ENCODE peak calls at places on chromosomes 5 and 9, in eight cellular contexts. G is stomach, J is tibial artery, E is tibial nerve, O is GM12878, U is aorta, H is left lung, P is psoas muscle. B is an unnamed sample. For H3K4me1, the result is how much of the 10 kb centered on the place peaks cover.

GRCh38 chr5:68382640-68383039 is 167.1 kb downstream of the PIK3R1 start:
- DNase-seq in J (peak), U (no peak), H (no peak), P (no peak), G (no peak), O (no peak), E (no peak), B (peak)

GRCh38 chr5:36444582-36444999 is 142.9 kb upstream of the RANBP3L start:
- DNase-seq in P (no peak), O (no peak), U (peak), E (peak), G (peak), J (peak), H (peak), B (no peak)

GRCh38 chr5:133983674-133984073 is 15.2 kb upstream of the C5orf15 start:
- DNase-seq in E (no peak), J (no peak), G (no peak), P (no peak), H (no peak), O (no peak), U (no peak), B (no peak)

GRCh38 chr5:83974151-83974822 is 253.6 kb upstream of the HAPLN1 start:
- DNase-seq in H (no peak), U (no peak), E (no peak), P (no peak), G (no peak), O (no peak), J (no peak), B (no peak)

GRCh38 chr9:70283848-70284247 is 25.1 kb downstream of the SMC5 start:
- DNase-seq in P (no peak), U (no peak), E (no peak), J (no peak), H (no peak), O (no peak), G (no peak), B (no peak)

GRCh38 chr5:93307557-93307956 is 273.5 kb downstream of the NR2F1-AS1 start:
- DNase-seq in O (no peak), G (no peak), E (no peak), H (no peak), U (no peak), P (no peak), J (no peak), B (no peak)

GRCh38 chr9:6922680-6923079 is 164.9 kb downstream of the KDM4C start:
- DNase-seq in O (no peak), U (no peak), G (no peak), H (no peak), E (no peak), P (no peak), J (no peak), B (no peak)

GRCh38 chr5:145911164-145911563 is 25.2 kb upstream of the SH3RF2 start:
- DNase-seq in P (no peak), G (no peak), O (no peak), H (no peak), U (no peak), J (no peak), E (no peak), B (no peak)

GRCh38 chr9:133731876-133732321 is 6.3 kb downstream of the SARDH start:
- DNase-seq in G (peak), H (no peak), O (no peak), E (no peak), J (no peak), U (peak), P (peak), B (peak)

GRCh38 chr5:83433891-83434290 is 37.7 kb upstream of the VCAN start:
- DNase-seq in G (no peak), E (no peak), O (no peak), P (no peak), H (no peak), J (no peak), U (no peak), B (no peak)

GRCh38 chr5:73282923-73283322 is 109.9 kb downstream of the TMEM174 start:
- DNase-seq in E (no peak), G (peak), H (no peak), P (no peak), O (no peak), J (no peak), U (no peak), B (no peak)

GRCh38 chr5:17127743-17128231 is 89.6 kb upstream of the BASP1 start:
- DNase-seq in P (no peak), E (no peak), J (no peak), U (no peak), H (no peak), G (no peak), O (no peak), B (no peak)

GRCh38 chr9:117224676-117225075 is 190.2 kb downstream of the ASTN2 start:
- DNase-seq in H (no peak), J (no peak), O (no peak), E (no peak), P (no peak), G (no peak), U (no peak), B (no peak)

GRCh38 chr9:26261503-26262330 is 583.5 kb upstream of the TUSC1 start:
- DNase-seq in G (no peak), J (no peak), O (no peak), H (no peak), E (no peak), U (no peak), P (no peak), B (no peak)

GRCh38 chr5:87828545-87829213 is 415.9 kb upstream of the CCNH start:
- DNase-seq in E (no peak), O (no peak), J (no peak), H (no peak), U (no peak), P (no peak), G (no peak), B (no peak)

GRCh38 chr5:76404694-76405306 is 1.7 kb downstream of the IQGAP2 start:
- DNase-seq in P (no peak), G (no peak), H (no peak), U (no peak), O (no peak), E (no peak), J (no peak), B (no peak)

GRCh38 chr9:129597355-129598088 is 23.4 kb downstream of the C9orf50 start:
- DNase-seq in H (peak), O (no peak), G (peak), E (no peak), J (peak), U (peak), P (peak), B (peak)

GRCh38 chr5:2642684-2643325 is 108.7 kb downstream of the IRX2 start:
- DNase-seq in G (no peak), H (no peak), O (no peak), P (no peak), E (no peak), U (no peak), J (no peak), B (no peak)

GRCh38 chr5:103840600-103840999 is 278.0 kb upstream of the NUDT12 start:
- DNase-seq in O (no peak), E (no peak), G (no peak), P (no peak), H (no peak), J (no peak), U (no peak), B (no peak)

GRCh38 chr9:110714314-110714713 is 45.7 kb downstream of the MUSK start:
- DNase-seq in E (no peak), P (no peak), U (no peak), O (no peak), J (no peak), G (peak), H (peak), B (no peak)

GRCh38 chr9:2269778-2270177 is 254.6 kb downstream of the SMARCA2 start:
- DNase-seq in J (no peak), H (no peak), E (no peak), P (no peak), U (no peak), G (no peak), O (no peak), B (no peak)

GRCh38 chr5:147685991-147686390 is 96.5 kb downstream of the JAKMIP2 start:
- DNase-seq in H (no peak), U (no peak), G (no peak), J (no peak), O (no peak), P (no peak), E (no peak), B (no peak)

GRCh38 chr5:98865690-98866089 is 63.1 kb downstream of the CHD1 start:
- DNase-seq in U (no peak), H (no peak), G (no peak), J (no peak), O (no peak), P (no peak), E (no peak), B (no peak)

GRCh38 chr9:95515272-95516113 is 1.3 kb downstream of the PTCH1 start:
- DNase-seq in E (no peak), O (no peak), H (no peak), P (peak), U (no peak), J (no peak), G (no peak), B (no peak)

GRCh38 chr9:113386571-113387393 is 10.0 kb upstream of the HDHD3 start:
- DNase-seq in U (no peak), G (no peak), O (no peak), H (no peak), E (no peak), J (no peak), P (no peak), B (no peak)

GRCh38 chr9:136525841-136526499 is 19.9 kb downstream of the NOTCH1 start:
- DNase-seq in H (peak), G (peak), J (peak), O (no peak), E (no peak), P (no peak), U (no peak), B (no peak)

GRCh38 chr5:180873628-180874520 is 12.8 kb upstream of the ZFP62 start:
- DNase-seq in U (no peak), H (peak), J (no peak), O (peak), G (no peak), E (no peak), P (no peak), B (peak)

GRCh38 chr5:133863857-133864585 is 104.4 kb downstream of the C5orf15 start:
- DNase-seq in G (no peak), O (no peak), U (no peak), J (no peak), E (no peak), H (no peak), P (peak), B (no peak)

DNA sequence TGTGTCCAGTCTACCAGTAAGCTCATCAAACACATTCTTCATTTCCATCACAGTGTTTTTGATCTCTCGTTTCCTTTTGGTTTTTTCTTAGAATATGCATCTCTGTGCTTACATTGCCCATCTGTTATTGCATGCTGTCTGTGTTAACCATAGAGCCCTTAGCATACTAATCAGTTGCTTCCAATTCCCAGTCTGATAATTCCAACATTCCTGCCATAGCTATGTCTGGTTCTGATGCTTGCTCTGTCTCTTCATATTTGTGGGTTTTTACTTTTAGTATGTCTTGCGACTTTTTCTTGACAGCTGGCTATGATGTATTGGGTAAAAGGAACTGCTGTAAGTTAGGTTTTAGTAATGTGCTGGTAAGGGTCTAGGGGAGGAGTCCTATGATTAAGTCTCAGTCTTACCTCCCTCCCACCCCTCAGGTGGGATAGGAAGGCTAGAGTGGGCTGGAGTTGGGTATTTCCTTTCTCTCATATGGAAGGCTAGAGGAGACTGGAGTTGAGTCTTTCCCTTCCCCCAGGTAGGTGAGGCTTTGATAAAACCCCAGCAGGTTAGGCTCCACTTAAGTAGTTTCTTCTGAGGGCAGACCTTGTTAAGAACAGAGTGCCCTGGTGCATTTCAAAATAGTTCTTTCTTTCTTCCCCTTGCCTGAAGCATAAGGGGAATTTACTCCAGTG is 99.1 kb upstream of the RASGRF2 start:
- DNase-seq in O (no peak), G (no peak), U (no peak), P (no peak), H (no peak), J (no peak), E (no peak), B (no peak)
- H3K4me1 ChIP-seq in O (under half), G (under half), U (under half), P (under half), H (under half), J (under half), E (under half), B (under half)

GRCh38 chr5:11528720-11529119 is 375.5 kb downstream of the CTNND2 start:
- DNase-seq in G (no peak), O (no peak), H (no peak), U (no peak), P (no peak), E (no peak), J (no peak), B (no peak)
- H3K4me3 ChIP-seq in G (no peak), O (no peak), H (no peak), U (no peak), P (no peak), E (no peak), J (no peak), B (no peak)

DNA sequence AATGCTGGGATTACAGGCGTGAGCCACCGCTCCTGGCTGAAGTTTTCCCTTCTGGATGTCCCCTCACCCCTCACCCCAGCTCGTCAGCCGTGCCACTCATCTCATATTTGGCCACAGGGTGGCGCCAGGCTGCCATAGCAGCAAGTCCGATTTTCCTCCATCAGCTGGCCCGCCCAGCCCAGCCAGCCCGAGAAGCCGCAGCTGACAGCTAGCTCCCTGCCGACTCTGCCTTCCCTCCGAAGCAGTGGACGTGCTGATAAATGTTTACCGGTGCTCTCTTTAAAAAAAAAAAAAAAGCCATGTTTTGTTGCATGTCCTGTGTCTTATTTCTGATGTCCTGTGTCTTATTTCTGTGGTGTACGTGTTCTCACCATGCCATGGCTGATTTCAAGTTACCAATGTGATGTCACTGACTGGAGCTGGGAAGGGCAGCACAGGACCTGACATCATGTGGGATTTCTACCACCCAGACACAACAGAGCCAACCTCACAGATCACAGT is 58.3 kb downstream of the PFDN1 start:
- DNase-seq in O (no peak), G (peak), J (peak), U (peak), P (peak), H (peak), E (peak), B (peak)
- H3K4me1 ChIP-seq in O (under half), G (half or more), J (under half), U (under half), P (half or more), H (half or more), E (half or more), B (under half)

GRCh38 chr5:65802080-65802479 is 80.1 kb downstream of the NLN start:
- DNase-seq in J (no peak), E (no peak), G (no peak), U (no peak), H (no peak), O (no peak), P (no peak), B (no peak)

GRCh38 chr5:65802820-65803219 is 80.8 kb downstream of the NLN start:
- DNase-seq in O (no peak), U (no peak), J (no peak), E (no peak), P (no peak), H (no peak), G (no peak), B (no peak)

GRCh38 chr5:65808261-65808741 is 86.3 kb downstream of the NLN start:
- DNase-seq in H (no peak), G (no peak), J (no peak), O (no peak), P (no peak), E (no peak), U (no peak), B (no peak)

GRCh38 chr5:65803699-65804426 is 81.9 kb downstream of the NLN start:
- DNase-seq in P (no peak), O (no peak), U (no peak), G (no peak), E (no peak), J (no peak), H (no peak), B (no peak)

GRCh38 chr5:65805082-65805481 is 83.1 kb downstream of the NLN start:
- DNase-seq in U (no peak), O (no peak), E (no peak), J (no peak), G (no peak), H (no peak), P (no peak), B (no peak)
- H3K4me3 ChIP-seq in U (no peak), O (no peak), E (no peak), J (no peak), G (no peak), H (no peak), P (no peak), B (no peak)

GRCh38 chr5:94355817-94356216 is 262.6 kb downstream of the KIAA0825 start:
- DNase-seq in P (no peak), G (no peak), O (no peak), E (no peak), J (no peak), H (no peak), U (no peak), B (no peak)

GRCh38 chr5:94353605-94354004 is 264.8 kb downstream of the KIAA0825 start:
- DNase-seq in H (no peak), E (no peak), P (no peak), O (no peak), G (no peak), U (no peak), J (no peak), B (no peak)
- H3K4me1 ChIP-seq in H (under half), E (under half), P (under half), O (under half), G (under half), U (under half), J (under half), B (under half)

GRCh38 chr9:126615791-126616447 is 2.2 kb downstream of the LMX1B start:
- DNase-seq in P (no peak), J (no peak), E (no peak), U (no peak), G (no peak), O (no peak), H (no peak), B (no peak)
- H3K4me3 ChIP-seq in P (no peak), J (no peak), E (no peak), U (no peak), G (no peak), O (no peak), H (no peak), B (no peak)

DNA sequence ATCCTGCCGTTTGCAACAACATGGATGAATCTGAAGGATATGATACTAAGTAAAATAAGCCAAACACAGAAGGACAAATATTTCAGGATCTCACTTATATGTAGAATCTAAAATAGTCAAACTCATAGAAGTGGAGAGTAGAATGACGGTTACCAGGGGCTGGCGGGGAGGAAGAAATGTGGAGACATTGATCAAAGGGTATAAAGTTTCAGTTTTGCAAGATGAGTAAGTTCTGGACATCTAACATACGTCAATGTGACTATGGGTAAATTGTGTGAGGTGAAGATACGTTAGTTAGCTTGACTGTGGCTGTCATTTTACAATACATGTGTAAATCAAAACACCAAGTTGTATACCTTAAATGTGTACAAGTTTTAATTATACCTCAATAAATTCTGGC is 200.3 kb downstream of the SNX18 start:
- DNase-seq in O (no peak), E (no peak), H (no peak), G (no peak), U (no peak), P (no peak), J (no peak), B (no peak)
- H3K4me1 ChIP-seq in O (under half), E (under half), H (under half), G (under half), U (under half), P (under half), J (under half), B (under half)

GRCh38 chr5:151740958-151741373 is 17.5 kb downstream of the ATOX1 start:
- DNase-seq in H (no peak), G (no peak), E (no peak), U (no peak), J (no peak), P (no peak), O (no peak), B (no peak)
- H3K4me3 ChIP-seq in H (no peak), G (no peak), E (no peak), U (no peak), J (no peak), P (peak), O (no peak), B (no peak)

B was measured in small intestine.